ENCODE peak calls at places on chromosomes 16 and 17, in eight cellular contexts. One of them, this sample, is unnamed.

GRCh38 chr17:42221886-42222745 is 27.8 kb upstream of the GHDC start:
- DNase-seq in fibroblast of pulmonary artery: peak
- DNase-seq in HFF-Myc: peak
- DNase-seq in small intestine: peak
- DNase-seq in lower leg skin: no peak
- DNase-seq in Peyer's patch: peak
- DNase-seq in BJ: no peak
- DNase-seq in lower lobe of right lung: peak
- DNase-seq in this sample: peak

GRCh38 chr17:80782536-80783427 is 208.9 kb upstream of the CHMP6 start:
- DNase-seq in HFF-Myc: no peak
- DNase-seq in lower lobe of right lung: no peak
- DNase-seq in small intestine: peak
- DNase-seq in BJ: no peak
- DNase-seq in fibroblast of pulmonary artery: peak
- DNase-seq in lower leg skin: no peak
- DNase-seq in Peyer's patch: no peak
- DNase-seq in this sample: no peak

GRCh38 chr16:83095926-83096692 is 469.3 kb downstream of the CDH13 start:
- DNase-seq in fibroblast of pulmonary artery: peak
- DNase-seq in HFF-Myc: no peak
- DNase-seq in BJ: peak
- DNase-seq in Peyer's patch: peak
- DNase-seq in lower leg skin: no peak
- DNase-seq in lower lobe of right lung: no peak
- DNase-seq in small intestine: peak
- DNase-seq in this sample: no peak

GRCh38 chr17:66975614-66976378 is 11.3 kb downstream of the CACNG4 start:
- DNase-seq in Peyer's patch: no peak
- DNase-seq in BJ: no peak
- DNase-seq in small intestine: no peak
- DNase-seq in lower leg skin: no peak
- DNase-seq in HFF-Myc: no peak
- DNase-seq in fibroblast of pulmonary artery: no peak
- DNase-seq in lower lobe of right lung: no peak
- DNase-seq in this sample: no peak

GRCh38 chr17:30372755-30373154 is 6.0 kb upstream of the CPD start:
- DNase-seq in Peyer's patch: no peak
- DNase-seq in lower leg skin: no peak
- DNase-seq in small intestine: no peak
- DNase-seq in BJ: no peak
- DNase-seq in lower lobe of right lung: no peak
- DNase-seq in fibroblast of pulmonary artery: no peak
- DNase-seq in HFF-Myc: no peak
- DNase-seq in this sample: no peak

GRCh38 chr16:67953641-67954375 is 9.9 kb upstream of the LCAT start:
- DNase-seq in lower lobe of right lung: no peak
- DNase-seq in HFF-Myc: no peak
- DNase-seq in BJ: no peak
- DNase-seq in lower leg skin: no peak
- DNase-seq in Peyer's patch: no peak
- DNase-seq in small intestine: no peak
- DNase-seq in fibroblast of pulmonary artery: no peak
- DNase-seq in this sample: no peak

GRCh38 chr16:54402270-54402669 is 115.7 kb upstream of the IRX3 start:
- DNase-seq in lower leg skin: no peak
- DNase-seq in BJ: no peak
- DNase-seq in lower lobe of right lung: no peak
- DNase-seq in HFF-Myc: peak
- DNase-seq in small intestine: no peak
- DNase-seq in Peyer's patch: no peak
- DNase-seq in fibroblast of pulmonary artery: no peak
- DNase-seq in this sample: no peak

GRCh38 chr17:68178831-68179230 is 69.0 kb upstream of the AMZ2 start:
- DNase-seq in fibroblast of pulmonary artery: no peak
- DNase-seq in small intestine: no peak
- DNase-seq in HFF-Myc: no peak
- DNase-seq in lower leg skin: no peak
- DNase-seq in lower lobe of right lung: no peak
- DNase-seq in Peyer's patch: no peak
- DNase-seq in BJ: no peak
- DNase-seq in this sample: no peak

GRCh38 chr16:11595908-11596504 is 9.3 kb upstream of the LITAF start:
- DNase-seq in BJ: no peak
- DNase-seq in HFF-Myc: no peak
- DNase-seq in Peyer's patch: no peak
- DNase-seq in small intestine: no peak
- DNase-seq in lower leg skin: no peak
- DNase-seq in lower lobe of right lung: peak
- DNase-seq in fibroblast of pulmonary artery: no peak
- DNase-seq in this sample: no peak

GRCh38 chr17:12667299-12667958 is 1.7 kb downstream of the MYOCD start:
- DNase-seq in small intestine: peak
- DNase-seq in lower lobe of right lung: no peak
- DNase-seq in fibroblast of pulmonary artery: peak
- DNase-seq in HFF-Myc: no peak
- DNase-seq in BJ: no peak
- DNase-seq in Peyer's patch: no peak
- DNase-seq in lower leg skin: no peak
- DNase-seq in this sample: peak

GRCh38 chr17:12664894-12665262 is 812 bp upstream of the MYOCD start:
- DNase-seq in Peyer's patch: no peak
- DNase-seq in small intestine: no peak
- DNase-seq in lower leg skin: no peak
- DNase-seq in fibroblast of pulmonary artery: no peak
- DNase-seq in BJ: no peak
- DNase-seq in lower lobe of right lung: no peak
- DNase-seq in HFF-Myc: no peak
- DNase-seq in this sample: no peak

GRCh38 chr17:12665263-12666210 is at the start of gene MYOCD:
- DNase-seq in lower lobe of right lung: peak
- DNase-seq in fibroblast of pulmonary artery: no peak
- DNase-seq in Peyer's patch: no peak
- DNase-seq in small intestine: no peak
- DNase-seq in BJ: no peak
- DNase-seq in HFF-Myc: no peak
- DNase-seq in lower leg skin: no peak
- DNase-seq in this sample: no peak

GRCh38 chr17:12664252-12664651 is 1.4 kb upstream of the MYOCD start:
- DNase-seq in HFF-Myc: no peak
- DNase-seq in fibroblast of pulmonary artery: no peak
- DNase-seq in Peyer's patch: no peak
- DNase-seq in lower leg skin: no peak
- DNase-seq in small intestine: no peak
- DNase-seq in BJ: no peak
- DNase-seq in lower lobe of right lung: no peak
- DNase-seq in this sample: no peak

DNA sequence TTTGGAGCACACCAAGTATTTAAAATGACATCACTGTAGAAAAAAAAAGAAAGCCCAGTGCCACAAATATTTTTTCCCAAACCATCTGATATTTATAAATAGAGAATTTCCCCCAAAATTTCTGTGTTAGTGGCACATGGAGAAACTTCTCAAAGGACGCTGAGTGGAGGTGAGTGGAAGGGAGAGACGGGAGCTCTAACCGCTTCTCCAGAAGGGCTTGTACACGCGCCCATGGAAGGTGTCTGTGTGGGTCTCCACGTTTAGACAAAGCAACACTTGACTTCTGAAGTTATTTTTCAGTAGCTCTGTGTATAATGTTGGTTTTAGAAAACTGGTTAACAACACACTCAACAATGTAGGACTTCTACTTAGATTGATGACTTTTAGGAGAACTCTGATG is 1.0 kb downstream of the MYOCD start:
- DNase-seq in Peyer's patch: no peak
- DNase-seq in fibroblast of pulmonary artery: no peak
- DNase-seq in BJ: no peak
- DNase-seq in lower leg skin: no peak
- DNase-seq in HFF-Myc: no peak
- DNase-seq in lower lobe of right lung: no peak
- DNase-seq in small intestine: no peak
- DNase-seq in this sample: no peak
- H3K4me3 ChIP-seq in Peyer's patch: no peak
- H3K4me3 ChIP-seq in fibroblast of pulmonary artery: no peak
- H3K4me3 ChIP-seq in BJ: peak
- H3K4me3 ChIP-seq in lower leg skin: no peak
- H3K4me3 ChIP-seq in HFF-Myc: no peak
- H3K4me3 ChIP-seq in lower lobe of right lung: no peak
- H3K4me3 ChIP-seq in small intestine: no peak
- H3K4me3 ChIP-seq in this sample: no peak

GRCh38 chr16:58863042-58863441 is 128.9 kb upstream of the GOT2 start:
- DNase-seq in BJ: no peak
- DNase-seq in fibroblast of pulmonary artery: no peak
- DNase-seq in HFF-Myc: no peak
- DNase-seq in small intestine: no peak
- DNase-seq in lower leg skin: no peak
- DNase-seq in lower lobe of right lung: no peak
- DNase-seq in Peyer's patch: no peak
- DNase-seq in this sample: no peak
- H3K4me3 ChIP-seq in BJ: no peak
- H3K4me3 ChIP-seq in fibroblast of pulmonary artery: no peak
- H3K4me3 ChIP-seq in HFF-Myc: no peak
- H3K4me3 ChIP-seq in small intestine: no peak
- H3K4me3 ChIP-seq in lower leg skin: no peak
- H3K4me3 ChIP-seq in lower lobe of right lung: no peak
- H3K4me3 ChIP-seq in Peyer's patch: no peak
- H3K4me3 ChIP-seq in this sample: no peak

DNA sequence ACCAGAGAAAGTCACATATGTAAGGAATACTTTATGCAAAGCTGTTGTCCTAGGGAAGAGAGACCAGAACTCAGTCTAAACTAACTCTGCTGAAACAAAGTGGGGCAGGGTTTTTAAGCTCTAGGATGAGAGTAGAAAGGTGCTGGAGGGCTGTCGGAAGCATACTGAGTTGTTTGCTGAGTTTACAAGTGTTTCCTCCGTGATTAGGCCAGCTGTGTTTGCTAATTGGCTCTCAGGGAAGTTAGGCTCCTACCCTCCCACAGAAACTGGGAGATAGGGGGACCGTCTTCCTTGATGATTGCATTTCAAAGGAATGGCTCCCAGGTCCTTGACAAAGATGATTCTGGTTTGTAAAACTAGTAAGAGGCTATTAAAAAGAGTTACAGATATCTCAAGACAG is 24.4 kb upstream of the CRYM start:
- DNase-seq in lower leg skin: no peak
- DNase-seq in small intestine: peak
- DNase-seq in HFF-Myc: no peak
- DNase-seq in fibroblast of pulmonary artery: peak
- DNase-seq in Peyer's patch: no peak
- DNase-seq in lower lobe of right lung: no peak
- DNase-seq in BJ: no peak
- DNase-seq in this sample: peak
- H3K4me3 ChIP-seq in lower leg skin: no peak
- H3K4me3 ChIP-seq in small intestine: no peak
- H3K4me3 ChIP-seq in HFF-Myc: peak
- H3K4me3 ChIP-seq in fibroblast of pulmonary artery: peak
- H3K4me3 ChIP-seq in Peyer's patch: no peak
- H3K4me3 ChIP-seq in lower lobe of right lung: peak
- H3K4me3 ChIP-seq in BJ: no peak
- H3K4me3 ChIP-seq in this sample: peak

GRCh38 chr16:85687651-85688471 is 893 bp downstream of the GINS2 start:
- DNase-seq in Peyer's patch: no peak
- DNase-seq in fibroblast of pulmonary artery: no peak
- DNase-seq in HFF-Myc: no peak
- DNase-seq in BJ: no peak
- DNase-seq in small intestine: peak
- DNase-seq in lower leg skin: no peak
- DNase-seq in lower lobe of right lung: peak
- DNase-seq in this sample: no peak

GRCh38 chr16:85688586-85689284 is at the start of gene GINS2:
- DNase-seq in Peyer's patch: peak
- DNase-seq in BJ: peak
- DNase-seq in lower lobe of right lung: peak
- DNase-seq in fibroblast of pulmonary artery: peak
- DNase-seq in small intestine: peak
- DNase-seq in HFF-Myc: peak
- DNase-seq in lower leg skin: peak
- DNase-seq in this sample: no peak

GRCh38 chr16:85689285-85689949 is 663 bp upstream of the GINS2 start:
- DNase-seq in lower lobe of right lung: no peak
- DNase-seq in small intestine: no peak
- DNase-seq in BJ: no peak
- DNase-seq in fibroblast of pulmonary artery: no peak
- DNase-seq in lower leg skin: no peak
- DNase-seq in HFF-Myc: no peak
- DNase-seq in Peyer's patch: no peak
- DNase-seq in this sample: no peak

GRCh38 chr16:85685251-85685650 is 3.5 kb downstream of the GINS2 start:
- DNase-seq in small intestine: no peak
- DNase-seq in fibroblast of pulmonary artery: no peak
- DNase-seq in HFF-Myc: no peak
- DNase-seq in lower lobe of right lung: peak
- DNase-seq in BJ: no peak
- DNase-seq in Peyer's patch: no peak
- DNase-seq in lower leg skin: no peak
- DNase-seq in this sample: no peak

GRCh38 chr16:85686912-85687591 is 1.7 kb downstream of the GINS2 start:
- DNase-seq in fibroblast of pulmonary artery: no peak
- DNase-seq in Peyer's patch: no peak
- DNase-seq in lower leg skin: no peak
- DNase-seq in HFF-Myc: no peak
- DNase-seq in small intestine: peak
- DNase-seq in lower lobe of right lung: peak
- DNase-seq in BJ: no peak
- DNase-seq in this sample: no peak
- H3K4me3 ChIP-seq in fibroblast of pulmonary artery: no peak
- H3K4me3 ChIP-seq in Peyer's patch: no peak
- H3K4me3 ChIP-seq in lower leg skin: no peak
- H3K4me3 ChIP-seq in HFF-Myc: no peak
- H3K4me3 ChIP-seq in small intestine: no peak
- H3K4me3 ChIP-seq in lower lobe of right lung: no peak
- H3K4me3 ChIP-seq in BJ: no peak
- H3K4me3 ChIP-seq in this sample: peak

GRCh38 chr17:39658346-39658745 is 6.8 kb upstream of the TCAP start:
- DNase-seq in lower leg skin: no peak
- DNase-seq in fibroblast of pulmonary artery: no peak
- DNase-seq in BJ: no peak
- DNase-seq in Peyer's patch: no peak
- DNase-seq in small intestine: no peak
- DNase-seq in HFF-Myc: no peak
- DNase-seq in lower lobe of right lung: no peak
- DNase-seq in this sample: no peak

GRCh38 chr17:39660011-39660360 is 5.2 kb upstream of the TCAP start:
- DNase-seq in BJ: no peak
- DNase-seq in small intestine: no peak
- DNase-seq in lower leg skin: no peak
- DNase-seq in lower lobe of right lung: no peak
- DNase-seq in fibroblast of pulmonary artery: no peak
- DNase-seq in Peyer's patch: no peak
- DNase-seq in HFF-Myc: no peak
- DNase-seq in this sample: no peak

GRCh38 chr17:39660397-39661043 is 4.6 kb upstream of the TCAP start:
- DNase-seq in HFF-Myc: no peak
- DNase-seq in Peyer's patch: no peak
- DNase-seq in small intestine: no peak
- DNase-seq in lower leg skin: no peak
- DNase-seq in fibroblast of pulmonary artery: no peak
- DNase-seq in lower lobe of right lung: no peak
- DNase-seq in BJ: no peak
- DNase-seq in this sample: no peak

GRCh38 chr17:39659286-39660010 is 5.7 kb upstream of the TCAP start:
- DNase-seq in BJ: no peak
- DNase-seq in lower lobe of right lung: no peak
- DNase-seq in lower leg skin: no peak
- DNase-seq in fibroblast of pulmonary artery: no peak
- DNase-seq in Peyer's patch: no peak
- DNase-seq in HFF-Myc: no peak
- DNase-seq in small intestine: no peak
- DNase-seq in this sample: no peak

GRCh38 chr17:39658760-39659159 is 6.4 kb upstream of the TCAP start:
- DNase-seq in small intestine: no peak
- DNase-seq in BJ: no peak
- DNase-seq in lower lobe of right lung: no peak
- DNase-seq in lower leg skin: no peak
- DNase-seq in fibroblast of pulmonary artery: no peak
- DNase-seq in HFF-Myc: no peak
- DNase-seq in Peyer's patch: no peak
- DNase-seq in this sample: no peak
- H3K4me3 ChIP-seq in small intestine: no peak
- H3K4me3 ChIP-seq in BJ: no peak
- H3K4me3 ChIP-seq in lower lobe of right lung: peak
- H3K4me3 ChIP-seq in lower leg skin: no peak
- H3K4me3 ChIP-seq in fibroblast of pulmonary artery: no peak
- H3K4me3 ChIP-seq in HFF-Myc: no peak
- H3K4me3 ChIP-seq in Peyer's patch: no peak
- H3K4me3 ChIP-seq in this sample: no peak